ENCODE peak calls at places on chromosomes 16 and 17, in nine cellular contexts. E, A, J, H, U, Q, O, F and R are unnamed samples.

GRCh38 chr17:19897901-19898300 is 30.2 kb upstream of the ULK2 start:
- DNase-seq in E (peak; percentile 93), A (no peak), J (no peak), H (no peak), U (peak; percentile 70), Q (no peak), O (no peak), F (no peak), R (no peak)

GRCh38 chr17:57357830-57358426 is 101.6 kb downstream of the MSI2 start:
- DNase-seq in E (peak; percentile 88), A (no peak), J (no peak), H (no peak), U (peak; percentile 95), Q (no peak), O (no peak), F (no peak), R (no peak)

GRCh38 chr17:57463103-57463885 is 207.0 kb downstream of the MSI2 start:
- DNase-seq in E (peak; percentile 73), A (peak; percentile 68), J (no peak), H (no peak), U (peak; percentile 40), Q (no peak), O (no peak), F (no peak), R (no peak)

GRCh38 chr17:10226930-10227695 is 28.7 kb upstream of the GAS7 start:
- DNase-seq in E (peak; percentile 31), A (peak; percentile 57), J (peak; percentile 58), H (peak; percentile 90), U (no peak), Q (peak; percentile 3), O (no peak), F (peak; percentile 53), R (peak; percentile 27)

GRCh38 chr17:77327181-77327565 is 186.4 kb downstream of the SEC14L1 start:
- DNase-seq in E (no peak), A (no peak), J (peak; percentile 43), H (no peak), U (no peak), Q (no peak), O (no peak), F (no peak), R (no peak)

GRCh38 chr16:48409839-48410610 is 24.8 kb upstream of the SIAH1 start:
- DNase-seq in E (peak; percentile 76), A (peak; percentile 72), J (peak; percentile 68), H (no peak), U (peak; percentile 94), Q (peak; percentile 97), O (no peak), F (no peak), R (no peak)

GRCh38 chr16:4298761-4299522 is 16.9 kb upstream of the GLIS2 start:
- DNase-seq in E (peak; percentile 89), A (peak; percentile 97), J (peak; percentile 89), H (peak; percentile 90), U (peak; percentile 91), Q (peak; percentile 92), O (no peak), F (peak; percentile 79), R (peak; percentile 88)

GRCh38 chr17:63930951-63931575 is 1.1 kb downstream of the CD79B start:
- DNase-seq in E (no peak), A (no peak), J (peak; percentile 71), H (peak; percentile 91), U (no peak), Q (peak; percentile 47), O (peak; percentile 47), F (peak; percentile 77), R (no peak)

GRCh38 chr17:34578016-34578415 is 1.4 kb upstream of the TMEM132E start:
- DNase-seq in E (no peak), A (no peak), J (no peak), H (peak; percentile 62), U (no peak), Q (no peak), O (no peak), F (no peak), R (no peak)

GRCh38 chr17:56171186-56171959 is 18.1 kb downstream of the ANKFN1 start:
- DNase-seq in E (no peak), A (no peak), J (no peak), H (no peak), U (no peak), Q (no peak), O (no peak), F (no peak), R (no peak)

GRCh38 chr16:51431517-51432241 is 280.6 kb upstream of the SALL1 start:
- DNase-seq in E (no peak), A (peak; percentile 6), J (no peak), H (no peak), U (no peak), Q (peak; percentile 33), O (no peak), F (no peak), R (no peak)

GRCh38 chr16:49631521-49632041 is 224.3 kb downstream of the ZNF423 start:
- DNase-seq in E (no peak), A (no peak), J (no peak), H (peak; percentile 9), U (no peak), Q (no peak), O (no peak), F (no peak), R (no peak)

GRCh38 chr16:6349725-6350124 is 982.9 kb upstream of the RBFOX1 start:
- DNase-seq in E (no peak), A (no peak), J (no peak), H (no peak), U (no peak), Q (no peak), O (no peak), F (no peak), R (no peak)

GRCh38 chr17:49575524-49576120 is at the start of gene NXPH3:
- DNase-seq in E (peak; percentile 63), A (peak; percentile 79), J (peak; percentile 81), H (peak; percentile 94), U (no peak), Q (peak; percentile 51), O (peak; percentile 50), F (peak; percentile 81), R (peak; percentile 42)

GRCh38 chr17:1006054-1006453 is 9.1 kb downstream of the TIMM22 start:
- DNase-seq in E (no peak), A (no peak), J (peak; percentile 74), H (no peak), U (no peak), Q (no peak), O (no peak), F (no peak), R (no peak)

GRCh38 chr16:4917117-4917516 is 19.8 kb downstream of the PPL start:
- DNase-seq in E (peak; percentile 46), A (no peak), J (no peak), H (no peak), U (peak; percentile 52), Q (no peak), O (no peak), F (no peak), R (no peak)

GRCh38 chr17:75047398-75048098 is 523 bp downstream of the KCTD2 start:
- DNase-seq in E (no peak), A (no peak), J (peak; percentile 69), H (no peak), U (no peak), Q (peak; percentile 47), O (peak; percentile 11), F (peak; percentile 53), R (no peak)

GRCh38 chr16:30894540-30895368 is 877 bp upstream of the BCL7C start:
- DNase-seq in E (peak; percentile 12), A (no peak), J (no peak), H (no peak), U (no peak), Q (no peak), O (no peak), F (no peak), R (no peak)

DNA sequence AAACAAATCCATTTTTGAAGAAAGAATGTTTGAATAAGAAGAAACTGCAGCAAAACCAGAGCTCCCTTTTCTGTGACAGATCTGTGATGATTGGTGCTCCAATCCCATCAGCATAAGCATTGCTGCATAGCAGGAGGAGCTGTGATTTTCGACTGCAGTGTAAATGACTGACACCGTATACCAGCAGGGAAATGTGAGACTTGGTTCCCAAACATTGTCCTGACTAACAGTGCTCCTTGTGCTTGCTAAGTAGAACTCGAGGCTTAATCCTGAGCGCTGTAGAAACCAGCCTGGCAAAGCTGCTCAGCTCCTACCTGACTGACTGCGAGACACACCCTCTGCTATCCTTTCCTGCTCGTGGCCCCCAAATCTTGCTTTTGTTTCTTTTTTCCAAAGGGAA is 57.3 kb downstream of the NUP93 start:
- DNase-seq in E (no peak), A (no peak), J (no peak), H (peak; percentile 32), U (no peak), Q (no peak), O (no peak), F (no peak), R (peak; percentile 25)
- H3K4me1 ChIP-seq in E (no peaks in the 10 kb centered on the region), A (no peaks in the 10 kb centered on the region), J (no peaks in the 10 kb centered on the region), H (peaks cover 20% of the 10 kb centered on the region), U (no peaks in the 10 kb centered on the region), Q (no peaks in the 10 kb centered on the region), O (no peaks in the 10 kb centered on the region), F (no peaks in the 10 kb centered on the region), R (peaks cover 5% of the 10 kb centered on the region)

DNA sequence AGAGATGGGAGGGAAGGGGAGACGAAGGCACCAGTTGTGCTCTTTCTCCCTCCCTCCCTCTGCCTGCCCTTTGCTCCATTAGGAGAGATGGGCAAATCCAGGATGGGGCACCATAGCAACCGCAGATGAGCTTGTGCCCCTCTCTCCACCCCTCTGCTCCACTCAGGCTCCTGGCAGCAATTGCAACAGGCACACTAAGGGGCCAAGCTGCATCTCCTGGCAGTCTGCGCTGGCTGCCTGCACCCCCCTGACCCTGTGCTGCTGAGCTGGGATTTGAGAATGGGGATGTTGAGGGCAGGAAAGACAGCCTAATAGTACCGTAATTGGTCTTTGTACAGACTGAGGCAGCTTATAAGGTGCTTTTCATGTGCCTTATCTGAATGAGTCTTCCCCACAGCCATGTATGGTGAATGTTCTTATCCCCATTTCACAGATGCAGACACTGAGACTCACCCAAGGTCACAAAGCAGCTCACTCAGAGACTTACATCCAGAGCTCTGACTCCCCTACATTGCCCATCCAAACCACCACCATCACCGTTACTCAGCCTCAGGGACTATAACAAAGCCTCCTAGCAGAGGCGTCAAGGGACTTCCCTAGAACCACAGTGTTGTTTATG is 480 bp upstream of the GPR179 start:
- DNase-seq in E (no peak), A (no peak), J (no peak), H (peak; percentile 29), U (no peak), Q (no peak), O (no peak), F (no peak), R (no peak)
- H3K4me1 ChIP-seq in E (no peaks in the 10 kb centered on the region), A (no peaks in the 10 kb centered on the region), J (no peaks in the 10 kb centered on the region), H (peaks cover 6% of the 10 kb centered on the region), U (no peaks in the 10 kb centered on the region), Q (no peaks in the 10 kb centered on the region), O (no peaks in the 10 kb centered on the region), F (no peaks in the 10 kb centered on the region), R (peaks cover 15% of the 10 kb centered on the region)

DNA sequence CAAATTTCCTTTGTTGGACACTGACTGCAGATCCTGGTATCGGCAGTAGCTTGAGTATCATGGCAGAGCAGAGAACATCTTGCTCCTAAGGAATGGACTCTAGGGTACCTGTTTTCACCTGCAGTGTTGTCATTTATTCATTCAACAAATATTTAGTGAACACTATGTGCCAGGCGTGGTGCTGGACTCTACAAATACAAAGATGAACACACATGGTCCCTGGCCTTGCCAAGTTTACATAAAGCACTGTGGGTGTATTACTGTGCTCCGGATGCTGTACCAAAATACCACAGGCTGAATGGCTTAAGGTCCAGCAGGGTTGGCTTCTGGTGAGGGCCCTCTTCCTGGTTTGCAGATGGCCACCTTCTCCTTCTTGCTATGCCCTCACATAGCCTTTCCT is 14.2 kb upstream of the CCR7 start:
- DNase-seq in E (no peak), A (no peak), J (no peak), H (no peak), U (no peak), Q (no peak), O (no peak), F (no peak), R (no peak)
- H3K4me1 ChIP-seq in E (no peaks in the 10 kb centered on the region), A (no peaks in the 10 kb centered on the region), J (no peaks in the 10 kb centered on the region), H (no peaks in the 10 kb centered on the region), U (no peaks in the 10 kb centered on the region), Q (no peaks in the 10 kb centered on the region), O (peaks cover 27% of the 10 kb centered on the region), F (no peaks in the 10 kb centered on the region), R (no peaks in the 10 kb centered on the region)

GRCh38 chr17:82242977-82243647 is 14.3 kb downstream of the SLC16A3 start:
- DNase-seq in E (peak; percentile 54), A (no peak), J (peak; percentile 71), H (no peak), U (no peak), Q (peak; percentile 21), O (no peak), F (peak; percentile 81), R (no peak)
- H3K4me1 ChIP-seq in E (peaks cover 55% of the 10 kb centered on the region), A (peaks cover 89% of the 10 kb centered on the region), J (peaks cover 49% of the 10 kb centered on the region), H (no peaks in the 10 kb centered on the region), U (peaks cover 28% of the 10 kb centered on the region), Q (peaks cover 4% of the 10 kb centered on the region), O (peaks cover 8% of the 10 kb centered on the region), F (peaks cover 64% of the 10 kb centered on the region), R (peaks cover 31% of the 10 kb centered on the region)